ENCODE peak calls at places on chromosome 6, in ten cellular contexts. U is ureter; Q is activated T-cell treated with anti-CD3 and anti-CD28 coated beads for 1 hour; Y is NCI-H1048; G is activated naive CD8-positive, alpha-beta T cell treated with anti-CD3 and anti-CD28 coated beads for 36 hours; O is foreskin fibroblast; Z is GM06990; D is activated CD4-positive, alpha-beta T cell treated with anti-CD3 and anti-CD28 coated beads, Interleukin-2, amount 10 ng/mL, durations not matched to agents 7 days and 5 days; I is fibroblast of the conjunctiva; S is NCI-H2029. P is an unnamed sample.

GRCh38 chr6:139452176-139452876 is 77.9 kb upstream of the CITED2 start:
- DNase-seq in U (no peak), Q (no peak), Y (no peak), G (no peak), O (peak; percentile 83), Z (no peak), D (no peak), I (peak; percentile 72), S (no peak), P (peak; percentile 48)

GRCh38 chr6:137259349-137259748 is 40.2 kb upstream of the IFNGR1 start:
- DNase-seq in U (no peak), Q (no peak), Y (no peak), G (no peak), O (peak; percentile 61), Z (no peak), D (no peak), I (no peak), S (no peak), P (no peak)

GRCh38 chr6:25486580-25486979 is 165.4 kb upstream of the SCGN start:
- DNase-seq in U (no peak), Q (no peak), Y (no peak), G (no peak), O (no peak), Z (no peak), D (no peak), I (no peak), S (no peak), P (no peak)

GRCh38 chr6:43572015-43572414 is 3.8 kb downstream of the XPO5 start:
- DNase-seq in U (no peak), Q (no peak), Y (no peak), G (no peak), O (no peak), Z (no peak), D (no peak), I (no peak), S (no peak), P (no peak)

GRCh38 chr6:142367501-142368018 is 65.8 kb downstream of the ADGRG6 start:
- DNase-seq in U (no peak), Q (no peak), Y (no peak), G (no peak), O (no peak), Z (no peak), D (no peak), I (no peak), S (no peak), P (no peak)

GRCh38 chr6:53369876-53370515 is 21.2 kb upstream of the ELOVL5 start:
- DNase-seq in U (no peak), Q (no peak), Y (no peak), G (no peak), O (no peak), Z (no peak), D (no peak), I (no peak), S (no peak), P (no peak)

GRCh38 chr6:22363166-22363965 is 66.5 kb upstream of the PRL start:
- DNase-seq in U (no peak), Q (no peak), Y (no peak), G (no peak), O (no peak), Z (peak; percentile 42), D (no peak), I (no peak), S (peak; percentile 83), P (no peak)

GRCh38 chr6:151240036-151240685 is 394 bp downstream of the AKAP12 start:
- DNase-seq in U (peak; percentile 83), Q (no peak), Y (no peak), G (peak; percentile 58), O (peak; percentile 94), Z (peak; percentile 18), D (peak; percentile 32), I (peak; percentile 78), S (no peak), P (peak; percentile 65)

GRCh38 chr6:43910638-43911353 is 140.8 kb downstream of the VEGFA start:
- DNase-seq in U (no peak), Q (no peak), Y (no peak), G (no peak), O (peak; percentile 89), Z (no peak), D (no peak), I (peak; percentile 93), S (no peak), P (no peak)

GRCh38 chr6:19731286-19731685 is 105.9 kb upstream of the ID4 start:
- DNase-seq in U (no peak), Q (no peak), Y (no peak), G (no peak), O (peak; percentile 73), Z (no peak), D (no peak), I (peak; percentile 78), S (no peak), P (no peak)

GRCh38 chr6:154653385-154653784 is 79.8 kb upstream of the SCAF8 start:
- DNase-seq in U (no peak), Q (no peak), Y (no peak), G (no peak), O (peak; percentile 15), Z (no peak), D (no peak), I (peak; percentile 6), S (no peak), P (no peak)

GRCh38 chr6:112232845-112233256 is 21.5 kb downstream of the LAMA4 start:
- DNase-seq in U (no peak), Q (no peak), Y (no peak), G (no peak), O (peak; percentile 70), Z (no peak), D (no peak), I (peak; percentile 82), S (peak; percentile 60), P (no peak)

GRCh38 chr6:42694586-42694985 is 27.8 kb downstream of the PRPH2 start:
- DNase-seq in U (no peak), Q (no peak), Y (no peak), G (no peak), O (peak; percentile 88), Z (no peak), D (no peak), I (peak; percentile 53), S (no peak), P (no peak)

GRCh38 chr6:53857318-53858094 is 62.7 kb downstream of the LRRC1 start:
- DNase-seq in U (no peak), Q (no peak), Y (no peak), G (no peak), O (no peak), Z (no peak), D (no peak), I (no peak), S (no peak), P (no peak)

GRCh38 chr6:4383910-4384637 is 248.7 kb upstream of the ECI2 start:
- DNase-seq in U (no peak), Q (no peak), Y (no peak), G (no peak), O (no peak), Z (no peak), D (no peak), I (no peak), S (no peak), P (no peak)

GRCh38 chr6:85576479-85576878 is 17.2 kb downstream of the SNX14 start:
- DNase-seq in U (no peak), Q (no peak), Y (no peak), G (no peak), O (peak; percentile 41), Z (no peak), D (no peak), I (no peak), S (no peak), P (no peak)

GRCh38 chr6:168319279-168320051 is at the start of gene DACT2:
- DNase-seq in U (peak; percentile 25), Q (no peak), Y (no peak), G (no peak), O (no peak), Z (no peak), D (no peak), I (no peak), S (peak; percentile 24), P (no peak)

GRCh38 chr6:136117081-136117480 is 133.0 kb downstream of the MTFR2 start:
- DNase-seq in U (no peak), Q (no peak), Y (no peak), G (no peak), O (peak; percentile 39), Z (no peak), D (no peak), I (no peak), S (no peak), P (no peak)

GRCh38 chr6:88358846-88359245 is 192.7 kb upstream of the CNR1 start:
- DNase-seq in U (no peak), Q (no peak), Y (no peak), G (no peak), O (peak; percentile 60), Z (no peak), D (no peak), I (no peak), S (no peak), P (no peak)

GRCh38 chr6:128743974-128744765 is 138.8 kb upstream of the LAMA2 start:
- DNase-seq in U (no peak), Q (no peak), Y (peak; percentile 63), G (no peak), O (no peak), Z (no peak), D (no peak), I (no peak), S (no peak), P (no peak)

GRCh38 chr6:17167327-17167979 is 65.6 kb downstream of the STMND1 start:
- DNase-seq in U (no peak), Q (no peak), Y (no peak), G (no peak), O (peak; percentile 49), Z (no peak), D (no peak), I (peak; percentile 9), S (no peak), P (peak; percentile 54)